ENCODE peak calls at places on chromosomes 13 and 19, in eight cellular contexts. One of them, this sample, is unnamed.

GRCh38 chr19:52527954-52528326 is 472 bp downstream of the ZNF808 start:
- DNase-seq in skeletal muscle cell: no peak
- DNase-seq in GM23338: peak; percentile 46
- DNase-seq in CD4-positive, alpha-beta memory T cell: no peak
- DNase-seq in GM04504: no peak
- DNase-seq in hippocampal formation: peak; percentile 29
- DNase-seq in body of pancreas: peak; percentile 10
- DNase-seq in ACHN: no peak
- DNase-seq in this sample: no peak

GRCh38 chr13:110444226-110444653 is 117.3 kb downstream of the RAB20 start:
- DNase-seq in hippocampal formation: no peak
- DNase-seq in skeletal muscle cell: no peak
- DNase-seq in ACHN: peak; percentile 53
- DNase-seq in GM23338: no peak
- DNase-seq in CD4-positive, alpha-beta memory T cell: no peak
- DNase-seq in GM04504: no peak
- DNase-seq in body of pancreas: no peak
- DNase-seq in this sample: no peak

GRCh38 chr13:20826810-20827560 is 53.2 kb upstream of the EEF1AKMT1 start:
- DNase-seq in GM23338: no peak
- DNase-seq in hippocampal formation: no peak
- DNase-seq in GM04504: no peak
- DNase-seq in ACHN: no peak
- DNase-seq in CD4-positive, alpha-beta memory T cell: no peak
- DNase-seq in skeletal muscle cell: no peak
- DNase-seq in body of pancreas: no peak
- DNase-seq in this sample: no peak

GRCh38 chr13:30045916-30046704 is 195.7 kb upstream of the UBL3 start:
- DNase-seq in hippocampal formation: no peak
- DNase-seq in ACHN: no peak
- DNase-seq in GM23338: no peak
- DNase-seq in skeletal muscle cell: peak; percentile 56
- DNase-seq in CD4-positive, alpha-beta memory T cell: no peak
- DNase-seq in GM04504: peak; percentile 29
- DNase-seq in body of pancreas: peak; percentile 63
- DNase-seq in this sample: no peak

GRCh38 chr13:21243045-21243842 is 66.8 kb downstream of the MRPL57 start:
- DNase-seq in hippocampal formation: no peak
- DNase-seq in body of pancreas: peak; percentile 30
- DNase-seq in ACHN: no peak
- DNase-seq in skeletal muscle cell: no peak
- DNase-seq in GM04504: no peak
- DNase-seq in CD4-positive, alpha-beta memory T cell: no peak
- DNase-seq in GM23338: no peak
- DNase-seq in this sample: no peak

GRCh38 chr13:75754936-75755335 is 118.8 kb downstream of the LMO7 start:
- DNase-seq in CD4-positive, alpha-beta memory T cell: no peak
- DNase-seq in hippocampal formation: no peak
- DNase-seq in body of pancreas: no peak
- DNase-seq in skeletal muscle cell: no peak
- DNase-seq in ACHN: no peak
- DNase-seq in GM23338: no peak
- DNase-seq in GM04504: no peak
- DNase-seq in this sample: no peak

GRCh38 chr13:88751994-88752393 is 1080.8 kb downstream of the SLITRK5 start:
- DNase-seq in hippocampal formation: no peak
- DNase-seq in ACHN: no peak
- DNase-seq in GM23338: no peak
- DNase-seq in body of pancreas: no peak
- DNase-seq in CD4-positive, alpha-beta memory T cell: no peak
- DNase-seq in GM04504: no peak
- DNase-seq in skeletal muscle cell: no peak
- DNase-seq in this sample: no peak

GRCh38 chr19:33278403-33279269 is 23.7 kb downstream of the CEBPA start:
- DNase-seq in body of pancreas: no peak
- DNase-seq in GM23338: no peak
- DNase-seq in skeletal muscle cell: no peak
- DNase-seq in GM04504: no peak
- DNase-seq in CD4-positive, alpha-beta memory T cell: no peak
- DNase-seq in hippocampal formation: no peak
- DNase-seq in ACHN: no peak
- DNase-seq in this sample: no peak

GRCh38 chr19:16330368-16330801 is 5.8 kb downstream of the KLF2 start:
- DNase-seq in hippocampal formation: no peak
- DNase-seq in body of pancreas: peak; percentile 63
- DNase-seq in GM04504: peak; percentile 60
- DNase-seq in GM23338: no peak
- DNase-seq in CD4-positive, alpha-beta memory T cell: peak; percentile 93
- DNase-seq in skeletal muscle cell: peak; percentile 42
- DNase-seq in ACHN: peak; percentile 93
- DNase-seq in this sample: peak; percentile 96

GRCh38 chr13:114044486-114044885 is 70.6 kb upstream of the C13orf46 start:
- DNase-seq in GM23338: no peak
- DNase-seq in GM04504: peak; percentile 54
- DNase-seq in CD4-positive, alpha-beta memory T cell: no peak
- DNase-seq in body of pancreas: no peak
- DNase-seq in hippocampal formation: no peak
- DNase-seq in ACHN: no peak
- DNase-seq in skeletal muscle cell: peak; percentile 57
- DNase-seq in this sample: no peak

GRCh38 chr19:3785938-3786824 is at the start of gene MATK:
- DNase-seq in GM23338: peak; percentile 74
- DNase-seq in ACHN: no peak
- DNase-seq in hippocampal formation: no peak
- DNase-seq in CD4-positive, alpha-beta memory T cell: peak; percentile 32
- DNase-seq in body of pancreas: no peak
- DNase-seq in skeletal muscle cell: no peak
- DNase-seq in GM04504: no peak
- DNase-seq in this sample: no peak

GRCh38 chr13:65336106-65336603 is 1894.0 kb downstream of the PCDH9 start:
- DNase-seq in body of pancreas: no peak
- DNase-seq in GM04504: no peak
- DNase-seq in ACHN: no peak
- DNase-seq in hippocampal formation: no peak
- DNase-seq in GM23338: no peak
- DNase-seq in CD4-positive, alpha-beta memory T cell: no peak
- DNase-seq in skeletal muscle cell: no peak
- DNase-seq in this sample: no peak

GRCh38 chr13:66560189-66560588 is 669.9 kb downstream of the PCDH9 start:
- DNase-seq in ACHN: no peak
- DNase-seq in CD4-positive, alpha-beta memory T cell: no peak
- DNase-seq in body of pancreas: no peak
- DNase-seq in hippocampal formation: no peak
- DNase-seq in skeletal muscle cell: no peak
- DNase-seq in GM04504: no peak
- DNase-seq in GM23338: no peak
- DNase-seq in this sample: no peak

GRCh38 chr19:41195675-41196497 is 2.9 kb downstream of the CYP2S1 start:
- DNase-seq in skeletal muscle cell: no peak
- DNase-seq in CD4-positive, alpha-beta memory T cell: no peak
- DNase-seq in GM23338: no peak
- DNase-seq in body of pancreas: no peak
- DNase-seq in GM04504: no peak
- DNase-seq in hippocampal formation: no peak
- DNase-seq in ACHN: no peak
- DNase-seq in this sample: no peak

GRCh38 chr13:107347641-107348369 is 779.9 kb upstream of the ARGLU1 start:
- DNase-seq in hippocampal formation: no peak
- DNase-seq in skeletal muscle cell: no peak
- DNase-seq in body of pancreas: no peak
- DNase-seq in CD4-positive, alpha-beta memory T cell: no peak
- DNase-seq in GM04504: no peak
- DNase-seq in GM23338: no peak
- DNase-seq in ACHN: no peak
- DNase-seq in this sample: no peak

GRCh38 chr19:57165846-57166245 is 1.4 kb downstream of the DUXA start:
- DNase-seq in ACHN: no peak
- DNase-seq in GM23338: no peak
- DNase-seq in body of pancreas: no peak
- DNase-seq in GM04504: no peak
- DNase-seq in CD4-positive, alpha-beta memory T cell: no peak
- DNase-seq in hippocampal formation: no peak
- DNase-seq in skeletal muscle cell: no peak
- DNase-seq in this sample: no peak

GRCh38 chr13:105920375-105920774 is 615.1 kb downstream of the EFNB2 start:
- DNase-seq in ACHN: no peak
- DNase-seq in skeletal muscle cell: peak; percentile 81
- DNase-seq in body of pancreas: no peak
- DNase-seq in GM04504: peak; percentile 60
- DNase-seq in GM23338: no peak
- DNase-seq in hippocampal formation: no peak
- DNase-seq in CD4-positive, alpha-beta memory T cell: no peak
- DNase-seq in this sample: no peak

GRCh38 chr13:41315466-41316047 is 4.5 kb downstream of the NAA16 start:
- DNase-seq in hippocampal formation: no peak
- DNase-seq in CD4-positive, alpha-beta memory T cell: no peak
- DNase-seq in GM23338: no peak
- DNase-seq in body of pancreas: no peak
- DNase-seq in ACHN: no peak
- DNase-seq in GM04504: no peak
- DNase-seq in skeletal muscle cell: no peak
- DNase-seq in this sample: peak; percentile 25

GRCh38 chr19:14113762-14114414 is 3.7 kb downstream of the PRKACA start:
- DNase-seq in CD4-positive, alpha-beta memory T cell: no peak
- DNase-seq in GM04504: no peak
- DNase-seq in ACHN: no peak
- DNase-seq in skeletal muscle cell: no peak
- DNase-seq in hippocampal formation: no peak
- DNase-seq in body of pancreas: peak; percentile 42
- DNase-seq in GM23338: peak; percentile 57
- DNase-seq in this sample: no peak

GRCh38 chr19:55156202-55157063 is 1.1 kb downstream of the TNNI3 start:
- DNase-seq in hippocampal formation: no peak
- DNase-seq in skeletal muscle cell: no peak
- DNase-seq in GM04504: peak; percentile 14
- DNase-seq in GM23338: peak; percentile 99
- DNase-seq in CD4-positive, alpha-beta memory T cell: no peak
- DNase-seq in body of pancreas: peak; percentile 72
- DNase-seq in ACHN: peak; percentile 27
- DNase-seq in this sample: no peak

GRCh38 chr13:73440296-73440895 is 381.6 kb downstream of the KLF5 start:
- DNase-seq in hippocampal formation: no peak
- DNase-seq in CD4-positive, alpha-beta memory T cell: no peak
- DNase-seq in body of pancreas: no peak
- DNase-seq in ACHN: peak; percentile 5
- DNase-seq in GM23338: peak; percentile 54
- DNase-seq in skeletal muscle cell: no peak
- DNase-seq in GM04504: no peak
- DNase-seq in this sample: no peak

GRCh38 chr13:105863300-105863699 is 672.2 kb downstream of the EFNB2 start:
- DNase-seq in GM04504: no peak
- DNase-seq in body of pancreas: no peak
- DNase-seq in ACHN: no peak
- DNase-seq in skeletal muscle cell: no peak
- DNase-seq in GM23338: no peak
- DNase-seq in hippocampal formation: no peak
- DNase-seq in CD4-positive, alpha-beta memory T cell: no peak
- DNase-seq in this sample: no peak

GRCh38 chr19:2719910-2720776 is 1.0 kb downstream of the DIRAS1 start:
- DNase-seq in ACHN: no peak
- DNase-seq in hippocampal formation: no peak
- DNase-seq in body of pancreas: peak; percentile 61
- DNase-seq in skeletal muscle cell: no peak
- DNase-seq in GM04504: no peak
- DNase-seq in CD4-positive, alpha-beta memory T cell: no peak
- DNase-seq in GM23338: peak; percentile 81
- DNase-seq in this sample: no peak

GRCh38 chr19:28898279-28898678 is 314.7 kb downstream of the UQCRFS1 start:
- DNase-seq in ACHN: no peak
- DNase-seq in skeletal muscle cell: no peak
- DNase-seq in hippocampal formation: no peak
- DNase-seq in body of pancreas: no peak
- DNase-seq in GM23338: no peak
- DNase-seq in GM04504: peak; percentile 53
- DNase-seq in CD4-positive, alpha-beta memory T cell: no peak
- DNase-seq in this sample: no peak

GRCh38 chr13:98285852-98286594 is 109.0 kb upstream of the RNF113B start:
- DNase-seq in ACHN: no peak
- DNase-seq in body of pancreas: no peak
- DNase-seq in hippocampal formation: no peak
- DNase-seq in GM04504: no peak
- DNase-seq in skeletal muscle cell: no peak
- DNase-seq in CD4-positive, alpha-beta memory T cell: no peak
- DNase-seq in GM23338: no peak
- DNase-seq in this sample: no peak

GRCh38 chr13:36069881-36070366 is 61.3 kb downstream of the DCLK1 start:
- DNase-seq in ACHN: no peak
- DNase-seq in GM04504: peak; percentile 30
- DNase-seq in GM23338: no peak
- DNase-seq in skeletal muscle cell: no peak
- DNase-seq in body of pancreas: peak; percentile 6
- DNase-seq in CD4-positive, alpha-beta memory T cell: no peak
- DNase-seq in hippocampal formation: no peak
- DNase-seq in this sample: no peak

GRCh38 chr19:54515156-54515555 is 12.5 kb downstream of the LAIR2 start:
- DNase-seq in body of pancreas: no peak
- DNase-seq in skeletal muscle cell: no peak
- DNase-seq in hippocampal formation: no peak
- DNase-seq in ACHN: no peak
- DNase-seq in GM04504: no peak
- DNase-seq in CD4-positive, alpha-beta memory T cell: no peak
- DNase-seq in GM23338: no peak
- DNase-seq in this sample: no peak

GRCh38 chr19:5947435-5947834 is 30.5 kb downstream of the RANBP3 start:
- DNase-seq in CD4-positive, alpha-beta memory T cell: no peak
- DNase-seq in skeletal muscle cell: peak; percentile 72
- DNase-seq in ACHN: no peak
- DNase-seq in body of pancreas: peak; percentile 53
- DNase-seq in hippocampal formation: peak; percentile 82
- DNase-seq in GM23338: no peak
- DNase-seq in GM04504: no peak
- DNase-seq in this sample: no peak

GRCh38 chr13:49023441-49023840 is 47.7 kb downstream of the FNDC3A start:
- DNase-seq in GM23338: no peak
- DNase-seq in skeletal muscle cell: peak; percentile 52
- DNase-seq in CD4-positive, alpha-beta memory T cell: no peak
- DNase-seq in hippocampal formation: no peak
- DNase-seq in GM04504: peak; percentile 41
- DNase-seq in ACHN: peak; percentile 10
- DNase-seq in body of pancreas: no peak
- DNase-seq in this sample: no peak

GRCh38 chr19:51824603-51825002 is 29.6 kb downstream of the FPR3 start:
- DNase-seq in body of pancreas: no peak
- DNase-seq in GM04504: no peak
- DNase-seq in GM23338: no peak
- DNase-seq in skeletal muscle cell: no peak
- DNase-seq in CD4-positive, alpha-beta memory T cell: no peak
- DNase-seq in hippocampal formation: no peak
- DNase-seq in ACHN: no peak
- DNase-seq in this sample: no peak

GRCh38 chr13:43730642-43731041 is 56.1 kb downstream of the ENOX1 start:
- DNase-seq in CD4-positive, alpha-beta memory T cell: no peak
- DNase-seq in ACHN: no peak
- DNase-seq in GM23338: no peak
- DNase-seq in GM04504: peak; percentile 18
- DNase-seq in hippocampal formation: no peak
- DNase-seq in skeletal muscle cell: peak; percentile 94
- DNase-seq in body of pancreas: no peak
- DNase-seq in this sample: no peak

GRCh38 chr13:80337706-80338105 is 3.2 kb downstream of the SPRY2 start:
- DNase-seq in body of pancreas: no peak
- DNase-seq in skeletal muscle cell: no peak
- DNase-seq in ACHN: no peak
- DNase-seq in hippocampal formation: no peak
- DNase-seq in CD4-positive, alpha-beta memory T cell: no peak
- DNase-seq in GM04504: no peak
- DNase-seq in GM23338: no peak
- DNase-seq in this sample: no peak

GRCh38 chr19:35704218-35704617 is at the start of gene ZBTB32:
- DNase-seq in hippocampal formation: no peak
- DNase-seq in body of pancreas: peak; percentile 28
- DNase-seq in GM23338: peak; percentile 90
- DNase-seq in GM04504: no peak
- DNase-seq in CD4-positive, alpha-beta memory T cell: no peak
- DNase-seq in ACHN: no peak
- DNase-seq in skeletal muscle cell: no peak
- DNase-seq in this sample: no peak

GRCh38 chr13:99778500-99778899 is 193.1 kb downstream of the ZIC5 start:
- DNase-seq in GM23338: no peak
- DNase-seq in GM04504: no peak
- DNase-seq in ACHN: no peak
- DNase-seq in hippocampal formation: no peak
- DNase-seq in skeletal muscle cell: no peak
- DNase-seq in body of pancreas: no peak
- DNase-seq in CD4-positive, alpha-beta memory T cell: no peak
- DNase-seq in this sample: no peak